ENCODE peak calls at places on chromosomes 12 and 14, in eight cellular contexts. V is mucosa of descending colon, B is GM10248, S is mesothelial cell of epicardium, H is bronchial epithelial cell, L is esophagus muscularis mucosa, N is GM23338, M is lower leg skin. X is an unnamed sample.

GRCh38 chr12:26113194-26113654 is 11.6 kb downstream of the BHLHE41 start:
- DNase-seq in V (peak), B (no peak), S (no peak), H (no peak), L (no peak), N (peak), M (no peak), X (no peak)

GRCh38 chr12:63822352-63822751 is 22.1 kb upstream of the SRGAP1 start:
- DNase-seq in V (no peak), B (no peak), S (no peak), H (peak), L (no peak), N (no peak), M (no peak), X (no peak)

GRCh38 chr12:25107920-25108319 is 87.0 kb downstream of the DNAI7 start:
- DNase-seq in V (no peak), B (peak), S (no peak), H (no peak), L (no peak), N (no peak), M (no peak), X (peak)

GRCh38 chr14:23829736-23830474 is 123.7 kb upstream of the DHRS4 start:
- DNase-seq in V (peak), B (no peak), S (no peak), H (peak), L (no peak), N (no peak), M (no peak), X (no peak)

GRCh38 chr12:47237751-47238211 is 158.0 kb upstream of the AMIGO2 start:
- DNase-seq in V (no peak), B (no peak), S (no peak), H (no peak), L (no peak), N (no peak), M (no peak), X (no peak)

GRCh38 chr12:126668538-126668937 is 1598.4 kb upstream of the TMEM132C start:
- DNase-seq in V (no peak), B (no peak), S (no peak), H (peak), L (no peak), N (no peak), M (no peak), X (no peak)

GRCh38 chr12:116982721-116983502 is 72.2 kb downstream of the FBXW8 start:
- DNase-seq in V (peak), B (no peak), S (no peak), H (no peak), L (no peak), N (no peak), M (no peak), X (no peak)

GRCh38 chr14:51650721-51651387 is 856 bp upstream of the FRMD6 start:
- DNase-seq in V (peak), B (no peak), S (no peak), H (no peak), L (no peak), N (peak), M (peak), X (no peak)

GRCh38 chr12:58301337-58302122 is 360.2 kb downstream of the ATP23 start:
- DNase-seq in V (no peak), B (no peak), S (no peak), H (no peak), L (no peak), N (no peak), M (no peak), X (no peak)

GRCh38 chr12:26830358-26830757 is 2.6 kb downstream of the ITPR2 start:
- DNase-seq in V (no peak), B (no peak), S (no peak), H (no peak), L (no peak), N (no peak), M (no peak), X (no peak)

GRCh38 chr12:108605000-108605689 is 7.3 kb upstream of the TMEM119 start:
- DNase-seq in V (no peak), B (no peak), S (no peak), H (no peak), L (no peak), N (no peak), M (no peak), X (no peak)

GRCh38 chr14:96304956-96305355 is 48.9 kb downstream of the BDKRB1 start:
- DNase-seq in V (no peak), B (no peak), S (no peak), H (peak), L (no peak), N (peak), M (no peak), X (no peak)

GRCh38 chr14:96309128-96309906 is 53.3 kb downstream of the BDKRB1 start:
- DNase-seq in V (peak), B (no peak), S (no peak), H (no peak), L (no peak), N (no peak), M (no peak), X (no peak)

GRCh38 chr14:96303981-96304380 is 48.0 kb downstream of the BDKRB1 start:
- DNase-seq in V (no peak), B (no peak), S (no peak), H (no peak), L (no peak), N (no peak), M (no peak), X (no peak)

GRCh38 chr14:96309907-96310330 is 53.2 kb downstream of the ATG2B start:
- DNase-seq in V (no peak), B (no peak), S (no peak), H (no peak), L (no peak), N (no peak), M (no peak), X (no peak)

GRCh38 chr14:96307434-96307833 is 51.4 kb downstream of the BDKRB1 start:
- DNase-seq in V (no peak), B (no peak), S (no peak), H (no peak), L (no peak), N (peak), M (no peak), X (no peak)
- TF ChIP-seq CTCF in V (no peak), B (no peak), S (no peak), H (no peak), L (no peak), N (peak), M (no peak), X (no peak)

GRCh38 chr14:97010491-97011160 is 213.4 kb downstream of the VRK1 start:
- DNase-seq in V (no peak), B (no peak), S (no peak), H (no peak), L (no peak), N (peak), M (no peak), X (no peak)
- TF ChIP-seq CTCF in V (no peak), B (no peak), S (no peak), H (no peak), L (no peak), N (peak), M (no peak), X (peak)

DNA sequence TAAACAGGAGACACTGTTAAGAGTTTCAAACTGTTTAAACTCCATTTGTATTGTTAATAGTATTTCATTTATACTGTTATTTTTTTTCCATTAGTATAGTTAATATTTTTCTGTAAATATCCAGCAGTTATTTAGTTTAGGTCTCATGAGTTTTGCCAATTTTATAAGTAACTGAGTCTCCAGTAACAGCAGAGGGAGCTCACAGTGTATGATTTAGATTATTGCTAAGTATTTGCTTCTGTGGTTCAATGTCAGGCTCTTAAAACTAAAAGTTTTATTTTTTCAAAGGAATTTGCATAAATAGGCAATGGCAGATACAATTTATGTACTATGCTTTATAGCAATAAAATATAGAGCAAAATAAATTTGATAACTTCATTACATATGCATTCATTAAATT is 209.7 kb downstream of the ATXN7L3B start:
- DNase-seq in V (peak), B (no peak), S (no peak), H (peak), L (no peak), N (peak), M (no peak), X (no peak)
- TF ChIP-seq CTCF in V (no peak), B (no peak), S (no peak), H (no peak), L (no peak), N (peak), M (no peak), X (no peak)

DNA sequence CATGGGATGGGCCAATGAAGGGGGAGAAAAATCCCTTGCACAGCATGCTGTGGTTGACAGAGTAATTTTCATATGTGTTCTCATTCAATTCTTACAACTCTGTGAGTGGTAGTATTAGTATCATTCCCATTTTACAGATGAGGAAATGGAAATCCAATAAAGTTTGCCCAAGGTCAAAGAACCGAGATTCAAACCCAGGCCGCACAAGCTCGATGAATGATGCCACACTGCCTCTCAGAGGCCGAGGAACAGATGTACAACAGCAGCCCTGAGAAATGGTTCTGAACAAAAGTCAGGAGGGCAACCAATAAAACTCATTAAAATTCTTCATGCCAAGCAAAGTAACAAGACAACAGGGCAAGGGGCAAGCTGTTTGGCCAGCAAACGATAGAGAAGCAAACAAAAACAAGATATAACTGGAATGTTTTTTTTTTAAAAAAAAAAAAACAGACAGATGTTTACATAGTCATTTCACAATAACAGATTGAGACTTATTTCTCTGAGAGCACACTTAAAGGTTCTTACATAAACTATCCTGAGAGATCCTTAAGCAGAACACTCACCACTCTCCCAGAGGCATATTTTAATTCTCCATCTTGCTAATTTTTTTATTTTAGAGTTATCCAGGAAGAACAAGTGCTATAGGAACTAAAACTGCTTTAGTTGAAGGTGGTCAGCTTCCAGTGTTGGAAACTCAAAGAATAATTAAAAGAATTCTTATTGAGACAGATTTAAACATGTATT is 85.8 kb downstream of the EXOC5 start:
- DNase-seq in V (no peak), B (peak), S (no peak), H (peak), L (no peak), N (peak), M (no peak), X (peak)
- TF ChIP-seq CTCF in V (no peak), B (peak), S (no peak), H (peak), L (no peak), N (peak), M (no peak), X (peak)

X was measured in GM13976.